ENCODE peak calls at places on chromosomes 13 and 19, in six cellular contexts. K is neuronal stem cell, A is IMR-90, L is H1, U is trophoblast cell, S is H9. H is an unnamed sample.

GRCh38 chr19:13887529-13887928 is 10.6 kb downstream of the NANOS3 start:
- DNase-seq in K (no peak), A (peak), L (no peak), U (no peak), S (no peak), H (peak)

GRCh38 chr13:44249439-44249838 is 124.2 kb upstream of the SERP2 start:
- DNase-seq in K (no peak), A (peak), L (no peak), U (no peak), S (no peak), H (peak)

GRCh38 chr13:86946734-86947133 is 724.4 kb upstream of the SLITRK5 start:
- DNase-seq in K (no peak), A (no peak), L (no peak), U (no peak), S (no peak), H (no peak)

GRCh38 chr19:3684817-3685410 is 15.4 kb downstream of the PIP5K1C start:
- DNase-seq in K (no peak), A (no peak), L (no peak), U (no peak), S (no peak), H (no peak)

GRCh38 chr19:49891393-49891792 is 5.3 kb downstream of the IL4I1 start:
- DNase-seq in K (no peak), A (no peak), L (no peak), U (no peak), S (no peak), H (no peak)

GRCh38 chr13:91347212-91347995 is at the start of gene MIR17HG:
- DNase-seq in K (peak), A (peak), L (peak), U (peak), S (peak), H (peak)

GRCh38 chr13:30113983-30114491 is 193.3 kb downstream of the KATNAL1 start:
- DNase-seq in K (no peak), A (no peak), L (no peak), U (no peak), S (peak), H (no peak)

GRCh38 chr13:111343186-111343805 is 22.9 kb downstream of the TEX29 start:
- DNase-seq in K (no peak), A (no peak), L (no peak), U (no peak), S (peak), H (no peak)

GRCh38 chr19:12521996-12522395 is 29.3 kb downstream of the ZNF564 start:
- DNase-seq in K (no peak), A (no peak), L (peak), U (peak), S (peak), H (no peak)

GRCh38 chr13:93778548-93778947 is 551.9 kb downstream of the GPC6 start:
- DNase-seq in K (no peak), A (no peak), L (no peak), U (no peak), S (no peak), H (no peak)

DNA sequence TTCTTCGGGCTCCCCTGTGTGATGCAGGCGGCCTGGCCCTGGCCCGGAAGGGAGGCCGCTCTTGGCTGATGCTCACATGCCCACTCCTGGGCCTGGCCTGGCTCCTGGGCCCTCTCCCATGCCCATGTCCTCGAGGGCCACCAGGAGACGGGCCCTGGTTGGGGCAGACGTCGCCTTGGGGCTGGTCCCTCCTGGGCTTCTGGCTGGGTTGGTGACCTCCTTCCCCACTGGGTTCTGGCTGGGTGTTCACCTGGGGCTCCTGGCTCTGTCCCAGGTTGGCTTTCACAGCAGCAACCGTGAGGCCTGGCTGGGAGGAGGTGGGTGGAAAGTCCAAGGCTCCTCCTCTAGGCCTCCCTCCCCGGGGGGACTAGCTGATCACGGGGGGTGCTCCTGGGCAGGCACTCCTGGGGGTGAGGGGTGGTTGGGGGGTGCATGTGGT is 15.5 kb upstream of the SLC7A10 start:
- DNase-seq in K (no peak), A (no peak), L (no peak), U (no peak), S (no peak), H (no peak)
- H3K27ac ChIP-seq in K (no peak), A (no peak), L (no peak), U (no peak), S (no peak), H (no peak)

GRCh38 chr13:51643114-51643881 is 59.0 kb downstream of the WDFY2 start:
- DNase-seq in K (no peak), A (peak), L (no peak), U (peak), S (no peak), H (peak)
- H3K4me2 ChIP-seq in K (no peak), A (peak), L (peak), U (peak), S (peak), H (no peak)

GRCh38 chr19:19223636-19224035 is 11.9 kb downstream of the NCAN start:
- DNase-seq in K (no peak), A (no peak), L (no peak), U (no peak), S (no peak), H (no peak)

GRCh38 chr19:19224150-19224851 is 12.5 kb downstream of the NCAN start:
- DNase-seq in K (no peak), A (no peak), L (no peak), U (no peak), S (no peak), H (no peak)

GRCh38 chr19:19226204-19226603 is 14.4 kb downstream of the NCAN start:
- DNase-seq in K (no peak), A (no peak), L (no peak), U (no peak), S (no peak), H (no peak)

GRCh38 chr19:19224852-19225494 is 13.2 kb downstream of the NCAN start:
- DNase-seq in K (peak), A (peak), L (peak), U (peak), S (peak), H (peak)

GRCh38 chr19:19223060-19223459 is 11.3 kb downstream of the NCAN start:
- DNase-seq in K (no peak), A (no peak), L (no peak), U (no peak), S (no peak), H (no peak)
- H3K14ac ChIP-seq in K (no peak), A (no peak), L (no peak), U (no peak), S (no peak), H (no peak)

DNA sequence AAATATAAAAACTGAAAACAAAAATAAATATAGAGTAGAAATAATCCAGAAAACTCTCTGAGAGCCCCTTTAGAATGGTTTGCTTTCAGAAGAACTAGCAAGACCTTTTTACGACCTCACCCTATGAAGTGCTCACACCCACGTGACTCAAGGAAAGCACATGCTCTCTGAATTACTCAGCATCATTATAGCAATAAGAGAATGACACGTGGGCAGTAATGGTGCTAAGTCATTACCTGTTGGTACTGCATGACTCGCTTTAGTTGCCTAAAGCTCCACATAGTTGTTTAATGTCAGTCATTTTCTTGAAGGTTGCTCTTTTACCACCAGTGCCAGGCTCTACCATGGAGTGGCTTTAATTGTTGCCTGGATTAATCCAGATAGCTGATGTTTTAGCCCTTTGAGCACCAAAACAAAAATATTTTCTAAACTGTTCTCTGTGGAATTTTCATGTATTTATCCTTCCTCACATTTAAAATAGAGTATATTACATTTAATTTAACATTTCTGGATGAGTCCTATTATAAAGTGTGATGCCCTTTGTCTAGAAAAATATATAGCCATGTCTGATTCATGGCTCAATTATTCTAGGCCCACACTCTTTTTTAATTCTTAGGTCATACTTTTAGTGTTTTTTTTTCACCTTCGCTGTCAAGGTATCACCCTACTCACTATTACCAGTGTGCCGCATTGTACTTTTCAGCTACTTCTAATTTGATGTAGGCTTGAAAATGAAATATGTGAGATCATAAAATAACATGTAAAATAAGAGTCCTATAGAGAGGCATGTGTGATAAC is 56.8 kb downstream of the THSD1 start:
- DNase-seq in K (no peak), A (peak), L (no peak), U (peak), S (no peak), H (peak)
- H3K27ac ChIP-seq in K (no peak), A (no peak), L (no peak), U (no peak), S (no peak), H (peak)

DNA sequence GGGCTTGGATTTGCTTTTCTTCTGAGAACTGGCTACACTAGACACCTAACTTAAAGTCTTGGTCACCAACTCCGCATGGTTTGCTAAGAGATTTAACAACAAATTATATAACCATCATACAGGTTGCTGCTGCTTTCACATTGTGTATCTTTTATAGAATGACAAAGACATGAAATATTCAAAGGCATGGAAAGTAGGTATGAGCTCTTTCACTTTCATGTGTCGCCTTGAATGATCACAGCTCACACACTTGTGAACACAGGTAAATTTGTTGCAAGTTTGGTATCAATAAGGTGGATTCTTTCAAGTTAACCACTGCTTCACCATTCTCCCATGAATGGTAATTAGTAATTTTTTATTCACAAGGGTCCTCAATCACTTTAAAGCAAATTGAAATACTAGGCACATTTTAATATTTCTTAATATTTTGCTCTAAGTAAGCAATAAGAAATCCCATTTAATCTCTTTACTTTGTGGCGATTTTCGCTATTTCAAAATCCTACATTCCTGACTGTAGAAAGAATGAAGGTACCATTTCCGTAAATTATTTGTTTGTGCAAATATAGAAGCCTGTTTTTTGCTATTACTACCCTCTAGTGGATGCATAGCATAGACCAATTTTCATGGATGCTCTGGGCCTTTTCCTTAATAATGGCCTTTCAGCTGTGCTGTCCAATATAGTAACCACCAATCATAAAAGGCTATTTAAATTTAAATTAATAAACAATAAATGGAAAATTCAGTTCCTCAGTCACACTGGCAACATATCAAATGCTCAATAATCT is 45.5 kb upstream of the FREM2 start:
- DNase-seq in K (no peak), A (no peak), L (no peak), U (no peak), S (no peak), H (no peak)
- H3K4me2 ChIP-seq in K (no peak), A (no peak), L (no peak), U (no peak), S (no peak), H (no peak)

GRCh38 chr19:30056580-30056979 is 114.5 kb downstream of the URI1 start:
- DNase-seq in K (no peak), A (no peak), L (no peak), U (no peak), S (no peak), H (no peak)

GRCh38 chr19:30052122-30053075 is 110.4 kb downstream of the URI1 start:
- DNase-seq in K (no peak), A (no peak), L (no peak), U (no peak), S (no peak), H (no peak)

GRCh38 chr19:30054210-30054609 is 112.2 kb downstream of the URI1 start:
- DNase-seq in K (no peak), A (no peak), L (no peak), U (no peak), S (no peak), H (no peak)

GRCh38 chr19:30049844-30050667 is 108.0 kb downstream of the URI1 start:
- DNase-seq in K (no peak), A (no peak), L (no peak), U (no peak), S (no peak), H (peak)

DNA sequence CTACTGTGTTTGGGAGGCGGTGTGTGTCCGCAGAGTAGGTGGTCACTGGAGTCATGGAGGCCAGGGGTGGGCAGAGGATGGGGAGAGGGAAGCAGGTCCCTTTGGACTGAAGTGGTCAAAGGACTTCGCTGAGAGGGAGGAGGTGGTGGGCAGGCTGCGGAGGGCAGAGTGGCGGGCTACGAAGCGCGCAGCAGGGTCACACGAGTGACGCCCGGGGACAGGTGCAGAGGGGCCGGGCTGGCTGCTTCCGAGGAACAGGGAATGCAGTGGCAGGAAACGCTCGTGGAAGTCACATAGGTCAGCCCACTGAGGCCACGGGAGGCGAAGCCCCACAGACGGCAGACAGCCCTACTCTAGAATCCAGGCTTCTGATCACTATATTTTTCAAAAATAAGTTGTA is 111.5 kb downstream of the URI1 start:
- DNase-seq in K (no peak), A (no peak), L (no peak), U (no peak), S (no peak), H (no peak)
- H3K14ac ChIP-seq in K (peak), A (no peak), L (no peak), U (no peak), S (no peak), H (no peak)

DNA sequence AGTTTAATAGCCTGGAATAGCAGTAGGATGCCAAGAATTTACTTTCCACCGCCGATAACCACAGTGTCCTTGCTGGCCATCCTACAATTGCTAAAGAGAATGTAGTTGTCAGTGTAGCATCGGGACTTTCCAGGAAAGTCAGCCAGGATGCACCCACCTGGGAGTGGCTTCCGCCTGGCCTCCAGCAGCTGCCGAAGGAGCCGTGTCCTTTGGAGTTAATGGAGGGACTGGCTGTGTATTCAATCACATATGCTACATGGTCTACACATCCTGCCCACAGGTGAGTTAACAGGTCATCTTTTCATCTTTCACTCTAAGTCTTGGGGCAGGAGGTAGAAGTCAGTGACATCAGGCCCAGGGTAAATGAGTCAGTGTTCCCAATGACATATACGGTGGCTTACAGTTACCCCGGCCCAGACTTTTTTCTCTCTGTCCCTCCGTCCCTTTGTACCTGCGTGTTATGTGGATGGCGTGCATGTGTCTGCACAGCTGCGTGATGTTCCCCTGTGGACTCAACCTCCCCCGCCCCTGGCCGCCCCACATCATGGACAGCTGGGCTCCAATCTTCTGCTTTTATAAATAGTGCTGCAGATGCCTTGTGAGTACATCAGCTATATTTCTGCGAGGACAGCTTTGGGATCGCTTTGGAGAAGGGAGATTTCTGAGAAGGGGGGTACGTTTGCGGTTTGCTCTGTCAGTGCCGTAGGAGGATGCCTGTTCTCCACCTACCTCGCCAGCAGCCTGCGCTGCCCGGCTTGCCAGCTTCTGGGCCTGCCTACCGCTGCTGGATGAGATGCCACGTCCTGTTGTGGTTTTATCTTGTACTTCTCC is 63.1 kb downstream of the ATP11A start:
- DNase-seq in K (no peak), A (no peak), L (no peak), U (no peak), S (no peak), H (no peak)
- H3K27ac ChIP-seq in K (no peak), A (no peak), L (no peak), U (no peak), S (no peak), H (no peak)

GRCh38 chr19:34096020-34096915 is 76.0 kb upstream of the LSM14A start:
- DNase-seq in K (peak), A (peak), L (no peak), U (no peak), S (peak), H (peak)
- H3K4me2 ChIP-seq in K (no peak), A (no peak), L (no peak), U (no peak), S (peak), H (no peak)

DNA sequence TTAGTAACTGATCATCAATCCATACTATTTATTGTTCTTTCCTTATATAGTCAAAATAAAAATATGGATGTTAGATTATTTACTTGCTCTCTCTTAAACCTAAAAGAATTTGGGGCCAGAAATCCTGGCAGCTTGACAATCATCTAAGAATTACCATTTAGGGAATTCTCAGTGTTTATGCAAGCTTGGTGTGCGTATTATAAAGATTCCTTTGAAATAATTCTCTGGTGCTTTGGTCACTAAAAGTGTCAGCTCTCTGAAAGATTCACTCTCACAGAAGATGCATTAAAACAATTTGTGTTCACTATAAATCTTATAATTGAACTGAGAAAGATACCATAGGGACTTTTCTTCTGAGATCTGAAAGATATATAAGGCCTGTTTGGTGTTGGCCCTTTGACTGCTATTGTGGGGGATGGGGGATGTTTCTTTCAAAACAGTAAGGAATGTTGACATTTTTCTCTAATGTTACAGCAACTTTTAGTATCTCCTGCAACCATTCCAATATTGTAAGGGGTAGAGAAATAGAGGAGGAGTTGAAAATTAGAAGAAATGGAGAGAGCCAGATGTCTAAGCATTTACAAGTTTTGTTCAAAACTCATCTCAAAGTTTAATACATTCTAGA is 27.2 kb downstream of the EPSTI1 start:
- DNase-seq in K (no peak), A (peak), L (no peak), U (no peak), S (no peak), H (no peak)
- H3K14ac ChIP-seq in K (no peak), A (peak), L (no peak), U (no peak), S (no peak), H (no peak)

GRCh38 chr13:112904436-112904960 is 64.5 kb upstream of the MCF2L start:
- DNase-seq in K (no peak), A (no peak), L (no peak), U (no peak), S (no peak), H (no peak)
- H3K27ac ChIP-seq in K (no peak), A (no peak), L (no peak), U (no peak), S (no peak), H (no peak)